ENCODE peak calls at places on chromosomes 11 and 22, in five cellular contexts. W is lower lobe of right lung; N is iPS DF 6.9; M is dorsolateral prefrontal cortex; U is naive thymus-derived CD4-positive, alpha-beta T cell. O is an unnamed sample.

GRCh38 chr11:117690484-117691205 is 106.4 kb downstream of the DSCAML1 start:
- DNase-seq in N (no peak), U (no peak), M (no peak), W (no peak), O (no peak)

GRCh38 chr11:121467965-121468364 is 15.2 kb upstream of the SORL1-AS1 start:
- DNase-seq in N (no peak), U (peak; percentile 81), M (peak; percentile 62), W (no peak), O (no peak)

GRCh38 chr22:37378642-37379058 is 48.6 kb downstream of the ELFN2 start:
- DNase-seq in W (no peak), M (no peak), U (no peak), N (no peak), O (no peak)

GRCh38 chr11:124867700-124868099 is 2.5 kb downstream of the ROBO3 start:
- DNase-seq in M (no peak), N (no peak), W (no peak), U (no peak), O (no peak)

GRCh38 chr11:57903441-57904123 is 120.1 kb upstream of the OR9Q1 start:
- DNase-seq in N (no peak), M (peak; percentile 55), W (no peak), U (no peak), O (no peak)

GRCh38 chr11:33701302-33701701 is 676 bp upstream of the C11orf91 start:
- DNase-seq in N (no peak), U (no peak), W (no peak), M (no peak), O (no peak)

GRCh38 chr11:77611921-77612320 is 22.2 kb downstream of the AQP11 start:
- DNase-seq in W (no peak), U (no peak), N (no peak), M (no peak), O (no peak)

GRCh38 chr11:125341676-125342075 is 154.4 kb downstream of the FEZ1 start:
- DNase-seq in M (peak; percentile 29), N (no peak), U (no peak), W (peak; percentile 25), O (no peak)

GRCh38 chr22:44811141-44811540 is 58.8 kb downstream of the ARHGAP8 start:
- DNase-seq in N (no peak), M (no peak), U (no peak), W (no peak), O (no peak)

GRCh38 chr11:117830072-117830471 is 5.5 kb upstream of the FXYD2 start:
- DNase-seq in M (no peak), U (no peak), W (no peak), N (no peak), O (no peak)

GRCh38 chr11:93591247-93591898 is 48.2 kb upstream of the SMCO4 start:
- DNase-seq in W (no peak), N (no peak), U (no peak), M (no peak), O (no peak)

GRCh38 chr11:117906710-117907109 is 22.5 kb downstream of the TMPRSS13 start:
- DNase-seq in W (no peak), N (no peak), M (no peak), U (no peak), O (no peak)

GRCh38 chr11:68579455-68579854 is 104.9 kb upstream of the GAL start:
- DNase-seq in N (no peak), U (no peak), M (no peak), W (no peak), O (no peak)

GRCh38 chr11:47928426-47928825 is 51.9 kb upstream of the PTPRJ start:
- DNase-seq in N (no peak), U (no peak), W (peak; percentile 10), M (no peak), O (no peak)

GRCh38 chr11:68979931-68980775 is 633 bp downstream of the MRGPRD start:
- DNase-seq in W (peak; percentile 38), N (no peak), U (no peak), M (peak; percentile 21), O (no peak)

GRCh38 chr11:45280449-45280848 is 5.7 kb downstream of the SYT13 start:
- DNase-seq in N (no peak), U (peak; percentile 60), M (no peak), W (no peak), O (no peak)

GRCh38 chr11:126339073-126339865 is 16.2 kb upstream of the ST3GAL4 start:
- DNase-seq in M (no peak), W (no peak), U (no peak), N (no peak), O (no peak)

GRCh38 chr11:114883472-114883871 is 205.1 kb downstream of the NXPE2 start:
- DNase-seq in W (no peak), U (no peak), M (no peak), N (no peak), O (no peak)

GRCh38 chr22:22215659-22216449 is 28.7 kb upstream of the VPREB1 start:
- DNase-seq in U (no peak), W (no peak), M (no peak), N (no peak), O (no peak)